ENCODE peak calls at places on chromosomes 1 and 21, in five cellular contexts. V is NCI-H345, Z is smooth muscle cell of the brain vasculature, P is OCI-LY7, I is T-helper 1 cell. G is an unnamed sample.

GRCh38 chr1:25503551-25504426 is 39.6 kb upstream of the LDLRAP1 start:
- DNase-seq in Z (no peak), V (peak), I (peak), P (peak), G (peak)

GRCh38 chr1:60831780-60832179 is 250.6 kb upstream of the NFIA start:
- DNase-seq in V (no peak), Z (no peak), I (no peak), P (no peak), G (no peak)

GRCh38 chr21:21715286-21715969 is 717.2 kb downstream of the NCAM2 start:
- DNase-seq in P (no peak), V (no peak), Z (peak), I (no peak), G (no peak)

GRCh38 chr1:78004719-78005346 is at the start of gene DNAJB4:
- DNase-seq in V (no peak), Z (peak), I (peak), P (peak), G (peak)

GRCh38 chr1:157993179-157994080 is at the start of gene KIRREL1:
- DNase-seq in Z (no peak), I (no peak), V (no peak), P (no peak), G (no peak)

GRCh38 chr1:102970496-102971078 is 137.7 kb downstream of the COL11A1 start:
- DNase-seq in V (peak), P (peak), I (peak), Z (peak), G (no peak)

GRCh38 chr1:9075023-9075422 is 5.6 kb upstream of the SLC2A5 start:
- DNase-seq in Z (no peak), P (peak), V (peak), I (no peak), G (no peak)

GRCh38 chr1:56202186-56202585 is 377.2 kb downstream of the PLPP3 start:
- DNase-seq in P (no peak), I (no peak), V (no peak), Z (no peak), G (no peak)

GRCh38 chr1:243447342-243447741 is 191.5 kb downstream of the SDCCAG8 start:
- DNase-seq in Z (no peak), P (no peak), I (peak), V (no peak), G (no peak)

GRCh38 chr21:29343517-29343916 is 44.8 kb downstream of the BACH1 start:
- DNase-seq in I (no peak), P (no peak), Z (no peak), V (no peak), G (no peak)

GRCh38 chr1:7595338-7595737 is 175.8 kb upstream of the VAMP3 start:
- DNase-seq in P (no peak), Z (no peak), V (no peak), I (no peak), G (no peak)

GRCh38 chr1:221837886-221838285 is 96.0 kb upstream of the DUSP10 start:
- DNase-seq in V (no peak), P (no peak), I (peak), Z (no peak), G (no peak)

GRCh38 chr1:1455366-1455884 is 5.9 kb downstream of the ATAD3C start:
- DNase-seq in I (no peak), Z (no peak), P (no peak), V (no peak), G (no peak)

GRCh38 chr1:209172286-209172685 is 411.2 kb upstream of the CAMK1G start:
- DNase-seq in V (no peak), Z (no peak), I (no peak), P (no peak), G (no peak)

GRCh38 chr1:145778146-145778540 is 45.8 kb downstream of the RNF115 start:
- DNase-seq in P (no peak), I (no peak), Z (no peak), V (no peak), G (no peak)

GRCh38 chr1:16145030-16145987 is 10.6 kb downstream of the EPHA2 start:
- DNase-seq in I (no peak), V (peak), Z (peak), P (no peak), G (no peak)

GRCh38 chr21:29149771-29150425 is 19.5 kb downstream of the MAP3K7CL start:
- DNase-seq in I (no peak), Z (no peak), V (no peak), P (no peak), G (no peak)

GRCh38 chr1:182725264-182725965 is 41.0 kb upstream of the RGS8 start:
- DNase-seq in I (no peak), Z (no peak), V (no peak), P (no peak), G (no peak)

GRCh38 chr1:218665216-218665615 is 320.1 kb downstream of the TGFB2 start:
- DNase-seq in V (no peak), P (no peak), Z (no peak), I (no peak), G (no peak)

GRCh38 chr1:231684333-231685244 is 58.0 kb downstream of the DISC1 start:
- DNase-seq in Z (no peak), I (no peak), P (no peak), V (peak), G (no peak)

GRCh38 chr1:7149080-7149838 is 364.0 kb downstream of the CAMTA1 start:
- DNase-seq in V (no peak), P (no peak), Z (peak), I (no peak), G (no peak)

GRCh38 chr1:210573141-210573540 is 244.4 kb downstream of the HHAT start:
- DNase-seq in I (no peak), P (no peak), V (no peak), Z (no peak), G (no peak)

GRCh38 chr1:163195728-163196448 is 6.8 kb downstream of the RGS5 start:
- DNase-seq in I (no peak), V (no peak), P (no peak), Z (no peak), G (no peak)